ENCODE peak calls at places on chromosomes 3 and 15, in six cellular contexts. One of them, this sample, is unnamed. For H3K27me3, the result is how much of the 10 kb centered on the place peaks cover.

GRCh38 chr3:166444756-166445155 is 607.5 kb upstream of the BCHE start:
- DNase-seq in stomach: no peak
- DNase-seq in H1: no peak
- DNase-seq in transverse colon: no peak
- DNase-seq in upper lobe of left lung: peak
- DNase-seq in prostate gland: peak
- DNase-seq in this sample: no peak

GRCh38 chr3:188212308-188212969 is 58.5 kb downstream of the LPP start:
- DNase-seq in H1: no peak
- DNase-seq in upper lobe of left lung: no peak
- DNase-seq in prostate gland: no peak
- DNase-seq in transverse colon: no peak
- DNase-seq in stomach: no peak
- DNase-seq in this sample: no peak

GRCh38 chr15:76057332-76058000 is 2.3 kb upstream of the TMEM266 start:
- DNase-seq in stomach: peak
- DNase-seq in upper lobe of left lung: no peak
- DNase-seq in prostate gland: peak
- DNase-seq in transverse colon: peak
- DNase-seq in H1: no peak
- DNase-seq in this sample: no peak

GRCh38 chr15:95557226-95558046 is 773.1 kb upstream of the NR2F2 start:
- DNase-seq in transverse colon: no peak
- DNase-seq in H1: no peak
- DNase-seq in stomach: no peak
- DNase-seq in prostate gland: peak
- DNase-seq in upper lobe of left lung: no peak
- DNase-seq in this sample: no peak

GRCh38 chr3:98777801-98778220 is 14.7 kb downstream of the ST3GAL6 start:
- DNase-seq in upper lobe of left lung: no peak
- DNase-seq in stomach: no peak
- DNase-seq in transverse colon: no peak
- DNase-seq in H1: no peak
- DNase-seq in prostate gland: no peak
- DNase-seq in this sample: no peak

GRCh38 chr3:21294768-21295167 is 456.2 kb downstream of the ZNF385D start:
- DNase-seq in stomach: no peak
- DNase-seq in H1: no peak
- DNase-seq in transverse colon: no peak
- DNase-seq in upper lobe of left lung: no peak
- DNase-seq in prostate gland: no peak
- DNase-seq in this sample: no peak

GRCh38 chr3:31247063-31247447 is 285.7 kb upstream of the STT3B start:
- DNase-seq in upper lobe of left lung: no peak
- DNase-seq in stomach: no peak
- DNase-seq in transverse colon: no peak
- DNase-seq in prostate gland: no peak
- DNase-seq in H1: no peak
- DNase-seq in this sample: no peak

GRCh38 chr3:47425959-47426358 is 45.1 kb downstream of the PTPN23 start:
- DNase-seq in stomach: no peak
- DNase-seq in transverse colon: no peak
- DNase-seq in H1: no peak
- DNase-seq in upper lobe of left lung: no peak
- DNase-seq in prostate gland: no peak
- DNase-seq in this sample: no peak

GRCh38 chr3:100489118-100489517 is 3.3 kb upstream of the TMEM45A start:
- DNase-seq in stomach: no peak
- DNase-seq in transverse colon: no peak
- DNase-seq in H1: no peak
- DNase-seq in upper lobe of left lung: no peak
- DNase-seq in prostate gland: no peak
- DNase-seq in this sample: no peak

GRCh38 chr3:50395070-50395860 is 35.9 kb upstream of the TMEM115 start:
- DNase-seq in transverse colon: no peak
- DNase-seq in upper lobe of left lung: no peak
- DNase-seq in prostate gland: no peak
- DNase-seq in H1: no peak
- DNase-seq in stomach: peak
- DNase-seq in this sample: no peak

GRCh38 chr3:168002786-168003368 is 92.8 kb downstream of the GOLIM4 start:
- DNase-seq in stomach: peak
- DNase-seq in H1: no peak
- DNase-seq in transverse colon: peak
- DNase-seq in upper lobe of left lung: no peak
- DNase-seq in prostate gland: no peak
- DNase-seq in this sample: no peak

GRCh38 chr3:158725348-158725966 is 6.8 kb downstream of the RARRES1 start:
- DNase-seq in transverse colon: peak
- DNase-seq in H1: no peak
- DNase-seq in stomach: no peak
- DNase-seq in upper lobe of left lung: no peak
- DNase-seq in prostate gland: no peak
- DNase-seq in this sample: no peak
- TF ChIP-seq POLR2AphosphoS5 in transverse colon: peak
- TF ChIP-seq POLR2AphosphoS5 in H1: no peak
- TF ChIP-seq POLR2AphosphoS5 in stomach: no peak
- TF ChIP-seq POLR2AphosphoS5 in upper lobe of left lung: no peak
- TF ChIP-seq POLR2AphosphoS5 in prostate gland: no peak
- TF ChIP-seq POLR2AphosphoS5 in this sample: no peak

DNA sequence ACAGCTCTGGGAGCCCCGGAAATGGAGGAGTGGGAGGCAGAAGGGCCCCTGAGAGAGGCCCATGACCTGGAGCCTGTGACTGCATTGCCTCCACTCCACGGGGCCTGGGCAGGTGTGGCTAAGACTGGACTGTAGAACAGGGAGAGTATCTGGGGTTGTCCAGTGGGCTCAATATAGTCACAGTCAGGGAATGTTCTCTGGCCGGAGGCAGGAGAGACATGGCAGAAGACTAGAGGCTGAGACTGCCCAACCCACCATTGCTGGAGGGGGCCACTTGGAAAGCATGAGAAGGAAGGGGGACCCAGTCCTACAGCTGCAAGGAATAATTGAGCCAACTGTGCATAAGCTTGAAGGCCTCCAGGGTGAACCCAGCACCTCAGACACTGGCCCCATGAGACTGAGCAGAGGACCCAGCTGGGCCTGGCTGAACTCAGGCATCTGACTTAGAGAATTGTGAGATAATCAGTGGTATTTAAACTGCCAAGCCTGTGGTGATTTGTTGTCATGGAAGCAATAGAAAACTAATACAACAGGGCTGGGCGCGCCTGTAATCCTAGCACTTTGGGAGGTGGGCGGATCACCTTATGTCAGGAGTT is 33.1 kb downstream of the NIPA2 start:
- DNase-seq in upper lobe of left lung: no peak
- DNase-seq in prostate gland: no peak
- DNase-seq in transverse colon: no peak
- DNase-seq in H1: no peak
- DNase-seq in stomach: no peak
- DNase-seq in this sample: no peak
- TF ChIP-seq POLR2A in upper lobe of left lung: no peak
- TF ChIP-seq POLR2A in prostate gland: no peak
- TF ChIP-seq POLR2A in transverse colon: no peak
- TF ChIP-seq POLR2A in H1: no peak
- TF ChIP-seq POLR2A in stomach: no peak
- TF ChIP-seq POLR2A in this sample: no peak

GRCh38 chr3:127449489-127450212 is 140.9 kb downstream of the TPRA1 start:
- DNase-seq in H1: no peak
- DNase-seq in stomach: peak
- DNase-seq in upper lobe of left lung: no peak
- DNase-seq in prostate gland: no peak
- DNase-seq in transverse colon: no peak
- DNase-seq in this sample: no peak
- H3K27me3 ChIP-seq in H1: under half
- H3K27me3 ChIP-seq in stomach: half or more
- H3K27me3 ChIP-seq in upper lobe of left lung: under half
- H3K27me3 ChIP-seq in prostate gland: under half
- H3K27me3 ChIP-seq in transverse colon: under half
- H3K27me3 ChIP-seq in this sample: under half

DNA sequence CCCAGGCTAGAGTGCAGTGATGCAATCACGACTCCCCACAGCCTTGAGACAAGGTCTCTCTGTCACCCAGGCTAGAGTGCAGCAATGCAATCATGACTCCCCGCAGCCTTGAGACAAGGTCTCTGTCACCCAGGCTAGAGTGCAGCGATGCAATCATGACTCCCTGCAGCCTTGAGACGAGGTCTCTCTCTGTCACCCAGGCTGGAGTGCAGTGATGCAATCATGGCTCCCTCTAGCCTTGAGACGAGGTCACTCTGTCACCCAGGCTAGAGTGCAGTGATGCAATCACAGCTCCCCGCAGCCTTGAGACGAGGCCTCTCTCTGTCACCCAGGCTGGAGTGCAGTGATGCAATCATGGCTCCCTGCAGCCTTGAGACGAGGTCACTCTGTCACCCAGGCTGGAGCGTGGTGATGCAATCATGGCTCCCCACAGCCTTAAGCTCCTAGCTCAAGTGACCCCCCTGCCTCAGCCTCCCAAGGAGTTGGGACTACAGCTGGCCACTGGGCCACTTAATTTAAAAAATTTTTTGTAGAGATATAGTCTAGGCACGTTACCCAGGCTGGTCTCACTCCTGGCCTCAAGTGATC is 26.1 kb downstream of the TFRC start:
- DNase-seq in stomach: no peak
- DNase-seq in upper lobe of left lung: no peak
- DNase-seq in prostate gland: no peak
- DNase-seq in H1: no peak
- DNase-seq in transverse colon: no peak
- DNase-seq in this sample: no peak
- TF ChIP-seq POLR2AphosphoS5 in stomach: no peak
- TF ChIP-seq POLR2AphosphoS5 in upper lobe of left lung: peak
- TF ChIP-seq POLR2AphosphoS5 in prostate gland: no peak
- TF ChIP-seq POLR2AphosphoS5 in H1: peak
- TF ChIP-seq POLR2AphosphoS5 in transverse colon: no peak
- TF ChIP-seq POLR2AphosphoS5 in this sample: no peak

GRCh38 chr3:141452045-141452444 is 34.8 kb upstream of the RASA2 start:
- DNase-seq in prostate gland: no peak
- DNase-seq in upper lobe of left lung: no peak
- DNase-seq in transverse colon: no peak
- DNase-seq in stomach: no peak
- DNase-seq in H1: no peak
- DNase-seq in this sample: no peak
- TF ChIP-seq POLR2A in prostate gland: no peak
- TF ChIP-seq POLR2A in upper lobe of left lung: no peak
- TF ChIP-seq POLR2A in transverse colon: no peak
- TF ChIP-seq POLR2A in stomach: no peak
- TF ChIP-seq POLR2A in H1: no peak
- TF ChIP-seq POLR2A in this sample: no peak

GRCh38 chr3:30083315-30083714 is 523.1 kb upstream of the TGFBR2 start:
- DNase-seq in stomach: no peak
- DNase-seq in prostate gland: no peak
- DNase-seq in H1: no peak
- DNase-seq in upper lobe of left lung: no peak
- DNase-seq in transverse colon: no peak
- DNase-seq in this sample: no peak
- H3K27me3 ChIP-seq in stomach: under half
- H3K27me3 ChIP-seq in prostate gland: under half
- H3K27me3 ChIP-seq in H1: under half
- H3K27me3 ChIP-seq in upper lobe of left lung: under half
- H3K27me3 ChIP-seq in transverse colon: under half
- H3K27me3 ChIP-seq in this sample: under half

DNA sequence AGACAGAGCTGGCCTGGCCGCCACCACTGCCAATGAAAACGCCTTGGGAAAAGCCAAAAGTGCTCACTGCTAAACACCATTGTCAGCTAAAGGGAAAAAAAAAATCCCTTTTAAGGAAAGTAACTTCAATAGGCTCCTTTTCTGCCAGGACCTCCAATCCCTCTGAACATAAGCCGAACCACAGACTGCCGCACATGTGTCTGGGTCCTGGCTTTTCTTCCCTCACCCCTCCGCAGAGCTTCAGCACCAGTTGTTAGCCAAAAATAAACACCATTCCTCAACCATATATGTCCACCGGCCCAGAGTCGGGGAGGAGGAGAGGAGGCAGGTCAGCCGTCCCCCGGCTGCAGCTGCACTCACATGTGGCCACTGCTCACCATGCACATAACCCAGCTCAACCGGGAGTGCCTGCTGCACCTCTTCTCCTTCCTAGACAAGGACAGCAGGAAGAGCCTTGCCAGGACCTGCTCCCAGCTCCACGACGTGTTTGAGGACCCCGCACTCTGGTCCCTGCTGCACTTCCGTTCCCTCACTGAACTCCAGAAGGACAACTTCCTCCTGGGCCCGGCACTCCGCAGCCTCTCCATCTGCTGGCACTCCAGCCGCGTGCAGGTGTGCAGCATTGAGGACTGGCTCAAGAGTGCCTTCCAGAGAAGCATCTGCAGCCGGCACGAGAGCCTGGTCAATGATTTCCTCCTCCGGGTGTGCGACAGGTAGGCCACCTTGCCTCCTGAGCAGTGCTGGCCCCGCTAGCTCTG is at the start of gene FBXL22:
- DNase-seq in upper lobe of left lung: peak
- DNase-seq in H1: no peak
- DNase-seq in transverse colon: peak
- DNase-seq in prostate gland: peak
- DNase-seq in stomach: no peak
- DNase-seq in this sample: no peak
- TF ChIP-seq POLR2AphosphoS5 in upper lobe of left lung: no peak
- TF ChIP-seq POLR2AphosphoS5 in H1: no peak
- TF ChIP-seq POLR2AphosphoS5 in transverse colon: peak
- TF ChIP-seq POLR2AphosphoS5 in prostate gland: peak
- TF ChIP-seq POLR2AphosphoS5 in stomach: peak
- TF ChIP-seq POLR2AphosphoS5 in this sample: peak

This sample was measured in vagina.